ENCODE peak calls at places on chromosomes 2 and 18, in seven cellular contexts. Y is H54; H is HCT116; P is stimulated activated CD4-positive, alpha-beta T cell treated with anti-CD3 and anti-CD28 coated beads, Interleukin-4, amount 100 ng/mL, for 4 hours; D is fibroblast of pulmonary artery; A is RCC 7860; J is psoas muscle. C is an unnamed sample.

GRCh38 chr2:20110876-20111275 is 59.4 kb upstream of the LAPTM4A start:
- DNase-seq in J (no peak), A (no peak), D (no peak), H (no peak), Y (no peak), P (no peak), C (no peak)

GRCh38 chr2:230939691-230940475 is 14.8 kb upstream of the GPR55 start:
- DNase-seq in Y (no peak), D (no peak), J (no peak), P (no peak), H (no peak), A (no peak), C (no peak)

GRCh38 chr2:199862779-199863178 is 11.8 kb upstream of the FTCDNL1 start:
- DNase-seq in P (no peak), D (no peak), J (no peak), Y (no peak), A (no peak), H (no peak), C (no peak)

GRCh38 chr2:237165405-237166276 is 80.0 kb downstream of the COPS8 start:
- DNase-seq in P (no peak), A (no peak), H (peak), Y (no peak), J (no peak), D (peak), C (no peak)

GRCh38 chr2:74146929-74147728 is 583 bp downstream of the BOLA3 start:
- DNase-seq in D (peak), H (no peak), Y (peak), A (peak), P (no peak), J (no peak), C (no peak)

GRCh38 chr18:73007195-73007934 is 139.6 kb upstream of the NETO1 start:
- DNase-seq in D (no peak), J (no peak), H (no peak), A (peak), P (no peak), Y (no peak), C (no peak)

GRCh38 chr2:222298311-222299150 is at the start of gene PAX3:
- DNase-seq in Y (no peak), D (no peak), J (peak), H (no peak), A (no peak), P (no peak), C (no peak)

GRCh38 chr2:150767924-150768801 is 280.7 kb upstream of the RND3 start:
- DNase-seq in J (no peak), D (no peak), A (no peak), Y (no peak), P (no peak), H (no peak), C (no peak)

GRCh38 chr18:27847412-27847811 is 329.5 kb downstream of the CDH2 start:
- DNase-seq in P (no peak), H (no peak), Y (no peak), A (no peak), J (no peak), D (no peak), C (no peak)

GRCh38 chr18:67117804-67118203 is 398.7 kb downstream of the DSEL start:
- DNase-seq in A (no peak), P (no peak), Y (no peak), D (no peak), J (no peak), H (no peak), C (no peak)

GRCh38 chr2:236298924-236299475 is 34.8 kb upstream of the ASB18 start:
- DNase-seq in P (no peak), Y (no peak), D (no peak), J (no peak), H (no peak), A (no peak), C (no peak)

GRCh38 chr18:79374408-79375171 is 21.1 kb upstream of the NFATC1 start:
- DNase-seq in A (no peak), J (no peak), Y (no peak), P (no peak), H (no peak), D (no peak), C (no peak)

GRCh38 chr2:134657650-134658250 is 61.0 kb downstream of the TMEM163 start:
- DNase-seq in P (no peak), J (no peak), H (peak), Y (no peak), D (peak), A (no peak), C (no peak)

GRCh38 chr2:8543412-8544167 is 138.3 kb upstream of the ID2 start:
- DNase-seq in H (no peak), D (peak), Y (peak), P (peak), J (peak), A (peak), C (no peak)

GRCh38 chr2:240449764-240450531 is 14.5 kb downstream of the GPC1 start:
- DNase-seq in H (no peak), Y (peak), P (no peak), J (peak), A (peak), D (peak), C (no peak)

GRCh38 chr18:51933903-51934302 is 406.1 kb upstream of the DCC start:
- DNase-seq in J (no peak), D (no peak), P (no peak), A (no peak), Y (no peak), H (no peak), C (no peak)

GRCh38 chr2:98357856-98358255 is 11.6 kb downstream of the CNGA3 start:
- DNase-seq in A (no peak), J (no peak), P (no peak), H (no peak), D (no peak), Y (no peak), C (no peak)

GRCh38 chr2:202079289-202079688 is 6.2 kb downstream of the KIAA2012 start:
- DNase-seq in A (no peak), H (no peak), P (no peak), Y (no peak), D (no peak), J (no peak), C (no peak)

GRCh38 chr18:78781601-78781960 is 198.0 kb upstream of the SALL3 start:
- DNase-seq in J (no peak), H (no peak), P (no peak), A (no peak), Y (no peak), D (no peak), C (no peak)

GRCh38 chr2:57962861-57963260 is 83.7 kb upstream of the VRK2 start:
- DNase-seq in J (no peak), P (no peak), A (no peak), Y (no peak), D (no peak), H (no peak), C (no peak)

GRCh38 chr2:35503311-35503710 is 852.3 kb upstream of the CRIM1 start:
- DNase-seq in H (no peak), J (no peak), D (no peak), Y (no peak), P (no peak), A (no peak), C (no peak)

GRCh38 chr2:199932312-199932855 is 21.3 kb downstream of the C2orf69 start:
- DNase-seq in H (no peak), A (peak), P (no peak), Y (no peak), J (no peak), D (no peak), C (no peak)

GRCh38 chr2:172726172-172726735 is 9.4 kb upstream of the RAPGEF4 start:
- DNase-seq in D (peak), Y (no peak), H (no peak), P (no peak), J (no peak), A (no peak), C (no peak)

GRCh38 chr2:10346929-10347558 is 44.3 kb downstream of the HPCAL1 start:
- DNase-seq in J (peak), D (no peak), H (no peak), P (no peak), Y (no peak), A (peak), C (no peak)

GRCh38 chr2:221527759-221528444 is 44.2 kb downstream of the EPHA4 start:
- DNase-seq in Y (no peak), J (no peak), A (no peak), H (no peak), D (peak), P (no peak), C (no peak)

GRCh38 chr18:13834501-13835015 is 10.6 kb downstream of the MC5R start:
- DNase-seq in A (no peak), D (no peak), J (no peak), Y (no peak), H (no peak), P (no peak), C (no peak)

GRCh38 chr2:120709608-120710041 is 26.0 kb upstream of the GLI2 start:
- DNase-seq in J (no peak), D (no peak), H (no peak), P (no peak), A (no peak), Y (no peak), C (no peak)

GRCh38 chr2:56148825-56149224 is 35.0 kb upstream of the CCDC85A start:
- DNase-seq in H (no peak), J (no peak), A (no peak), Y (no peak), D (no peak), P (no peak), C (no peak)

GRCh38 chr2:75379811-75380210 is 180.5 kb upstream of the TACR1 start:
- DNase-seq in D (no peak), A (no peak), Y (no peak), P (no peak), H (no peak), J (no peak), C (no peak)

GRCh38 chr2:105536175-105536574 is 137.3 kb upstream of the FHL2 start:
- DNase-seq in J (no peak), H (no peak), Y (no peak), A (no peak), P (no peak), D (no peak), C (no peak)

GRCh38 chr2:20356042-20356441 is 5.4 kb upstream of the PUM2 start:
- DNase-seq in P (no peak), J (no peak), A (no peak), H (no peak), D (peak), Y (no peak), C (no peak)

GRCh38 chr2:100529900-100530299 is 32.9 kb upstream of the PDCL3 start:
- DNase-seq in Y (no peak), A (no peak), P (no peak), D (no peak), J (no peak), H (no peak), C (no peak)

GRCh38 chr2:66427219-66427768 is 7.6 kb upstream of the MEIS1 start:
- DNase-seq in H (no peak), J (no peak), D (no peak), A (no peak), Y (no peak), P (no peak), C (no peak)

GRCh38 chr2:215983581-215984351 is 29.6 kb downstream of the MREG start:
- DNase-seq in H (no peak), D (no peak), P (no peak), Y (no peak), A (no peak), J (no peak), C (no peak)

GRCh38 chr2:137838255-137839092 is 125.8 kb upstream of the HNMT start:
- DNase-seq in H (peak), A (peak), Y (peak), J (no peak), D (peak), P (no peak), C (no peak)

C was measured in omental fat pad.